ENCODE peak calls at places on chromosomes 11 and 22, in nine cellular contexts. X is astrocyte; Z is HepG2; F is CD8-positive, alpha-beta memory T cell; A is left lung; O is lung; D is endodermal cell; J is aorta; L is upper lobe of right lung. T is an unnamed sample.

GRCh38 chr11:95363710-95364109 is 132.7 kb upstream of the SESN3 start:
- DNase-seq in L (no peak), X (no peak), J (no peak), F (no peak), O (no peak), Z (peak), D (peak), A (no peak), T (no peak)

GRCh38 chr11:67408437-67409200 is 4.7 kb downstream of the TBC1D10C start:
- DNase-seq in O (no peak), A (no peak), Z (no peak), F (no peak), D (no peak), X (no peak), L (no peak), J (no peak), T (no peak)

GRCh38 chr11:132119573-132119972 is 749.2 kb downstream of the NTM start:
- DNase-seq in D (no peak), O (no peak), F (no peak), L (no peak), J (no peak), A (no peak), Z (no peak), X (no peak), T (no peak)

GRCh38 chr11:65553301-65554001 is 4.7 kb downstream of the LTBP3 start:
- DNase-seq in O (no peak), L (no peak), Z (no peak), F (peak), A (peak), D (peak), J (no peak), X (no peak), T (no peak)

GRCh38 chr11:80188228-80188627 is 747.4 kb upstream of the TENM4 start:
- DNase-seq in X (no peak), Z (no peak), O (no peak), J (no peak), L (no peak), F (no peak), A (no peak), D (no peak), T (no peak)

GRCh38 chr11:82315093-82315492 is 418.6 kb downstream of the FAM181B start:
- DNase-seq in D (peak), L (no peak), J (peak), A (no peak), O (no peak), Z (peak), F (no peak), X (no peak), T (no peak)

GRCh38 chr11:72195921-72196320 is 4.0 kb downstream of the FOLR1 start:
- DNase-seq in Z (no peak), F (no peak), X (no peak), A (no peak), J (no peak), O (no peak), L (no peak), D (peak), T (no peak)

GRCh38 chr11:36361901-36362391 is 65.9 kb downstream of the PRR5L start:
- DNase-seq in D (peak), A (no peak), O (no peak), Z (no peak), X (peak), J (peak), F (no peak), L (no peak), T (no peak)

GRCh38 chr22:22144858-22145257 is 99.7 kb upstream of the VPREB1 start:
- DNase-seq in L (no peak), D (no peak), F (no peak), A (no peak), X (no peak), O (no peak), Z (no peak), J (no peak), T (no peak)

GRCh38 chr11:1276061-1276790 is 33.2 kb downstream of the TOLLIP start:
- DNase-seq in Z (no peak), F (no peak), J (peak), A (peak), D (no peak), L (no peak), X (no peak), O (no peak), T (peak)

GRCh38 chr11:6557063-6557462 is 46.4 kb downstream of the RRP8 start:
- DNase-seq in Z (no peak), F (no peak), A (no peak), D (peak), O (no peak), J (no peak), X (no peak), L (no peak), T (no peak)

DNA sequence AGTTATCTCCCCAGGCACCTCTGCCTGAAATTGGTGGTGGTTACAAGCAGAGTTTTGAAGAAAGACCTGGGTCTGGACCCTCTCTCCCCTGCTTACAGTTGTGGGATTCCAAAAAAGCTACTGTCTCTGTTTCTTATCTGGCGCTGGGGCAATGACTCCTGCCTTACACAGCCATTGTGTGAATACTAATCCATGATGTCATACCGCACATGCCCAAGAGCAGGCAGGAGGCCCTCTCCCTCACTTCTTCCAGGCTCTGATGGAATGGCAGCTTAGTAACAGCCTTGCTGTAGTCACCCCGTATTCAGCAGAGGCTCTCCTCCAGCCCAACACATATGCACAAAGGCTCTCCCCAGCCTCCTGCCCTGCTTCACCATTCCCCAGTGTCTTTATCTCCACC is 165.8 kb downstream of the ETS1 start:
- DNase-seq in X (peak), A (no peak), Z (no peak), D (no peak), J (no peak), F (no peak), O (no peak), L (no peak), T (no peak)
- H3K27ac ChIP-seq in X (peak), A (no peak), Z (no peak), D (no peak), J (no peak), F (no peak), O (no peak), L (no peak), T (no peak)

GRCh38 chr11:45000918-45001317 is 50.2 kb upstream of the TP53I11 start:
- DNase-seq in O (no peak), X (no peak), F (no peak), Z (no peak), J (no peak), A (no peak), L (no peak), D (peak), T (no peak)

GRCh38 chr11:45001466-45002165 is 50.9 kb upstream of the TP53I11 start:
- DNase-seq in Z (no peak), O (no peak), F (no peak), X (no peak), L (no peak), A (no peak), D (peak), J (no peak), T (no peak)

GRCh38 chr11:45007011-45007410 is 56.3 kb upstream of the TP53I11 start:
- DNase-seq in F (no peak), X (no peak), J (no peak), A (no peak), O (no peak), D (peak), L (no peak), Z (no peak), T (no peak)

GRCh38 chr11:45005106-45005505 is 54.4 kb upstream of the TP53I11 start:
- DNase-seq in F (no peak), L (no peak), Z (no peak), X (no peak), A (no peak), D (no peak), J (no peak), O (no peak), T (no peak)
- H3K27ac ChIP-seq in F (no peak), L (no peak), Z (no peak), X (no peak), A (no peak), D (no peak), J (no peak), O (no peak), T (no peak)

GRCh38 chr22:23824476-23825245 is 14.1 kb downstream of the DERL3 start:
- DNase-seq in D (no peak), J (peak), O (no peak), L (no peak), Z (no peak), F (no peak), X (no peak), A (peak), T (no peak)

GRCh38 chr22:23826510-23827350 is 12.1 kb downstream of the DERL3 start:
- DNase-seq in Z (no peak), F (no peak), D (no peak), O (no peak), X (no peak), A (no peak), L (no peak), J (peak), T (no peak)

GRCh38 chr22:23823331-23823791 is 15.4 kb downstream of the DERL3 start:
- DNase-seq in J (peak), D (no peak), F (no peak), A (peak), Z (no peak), L (no peak), O (no peak), X (peak), T (peak)

GRCh38 chr22:23827351-23827995 is 11.3 kb downstream of the DERL3 start:
- DNase-seq in X (no peak), L (no peak), D (no peak), A (no peak), F (no peak), Z (no peak), O (no peak), J (peak), T (no peak)

DNA sequence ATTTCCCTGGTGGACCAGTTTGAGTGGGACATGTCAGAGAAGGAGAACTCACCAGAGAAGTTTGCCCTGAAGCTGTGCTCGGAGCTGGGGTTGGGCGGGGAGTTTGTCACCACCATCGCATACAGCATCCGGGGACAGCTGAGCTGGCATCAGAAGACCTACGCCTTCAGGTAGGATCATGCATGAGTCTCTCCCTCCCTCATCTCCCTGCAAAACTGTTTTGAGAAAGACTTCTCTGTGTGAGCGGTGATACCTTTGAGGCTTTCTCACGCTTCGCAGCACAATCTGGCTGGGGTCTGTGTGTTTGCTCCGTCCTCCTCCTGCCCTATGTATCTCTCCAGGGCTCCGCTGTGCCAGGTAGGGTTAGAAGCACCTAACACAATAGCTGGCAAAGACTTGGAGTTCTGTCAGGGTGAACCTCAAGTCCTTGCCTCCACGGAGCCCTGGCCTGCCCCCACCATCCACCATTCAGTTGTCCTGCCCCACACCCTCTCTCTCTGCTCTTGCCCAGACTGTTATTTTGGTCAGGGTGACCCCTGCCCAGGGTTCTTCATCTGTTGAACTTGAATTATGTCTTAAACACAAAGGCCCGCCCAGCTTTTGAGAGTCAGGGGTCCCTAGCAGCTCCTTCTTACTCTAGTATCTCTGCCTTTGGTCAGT is 13.4 kb downstream of the DERL3 start:
- DNase-seq in Z (no peak), X (no peak), D (no peak), F (no peak), J (peak), O (no peak), A (peak), L (no peak), T (no peak)
- H3K27ac ChIP-seq in Z (peak), X (peak), D (peak), F (no peak), J (no peak), O (peak), A (no peak), L (no peak), T (no peak)

DNA sequence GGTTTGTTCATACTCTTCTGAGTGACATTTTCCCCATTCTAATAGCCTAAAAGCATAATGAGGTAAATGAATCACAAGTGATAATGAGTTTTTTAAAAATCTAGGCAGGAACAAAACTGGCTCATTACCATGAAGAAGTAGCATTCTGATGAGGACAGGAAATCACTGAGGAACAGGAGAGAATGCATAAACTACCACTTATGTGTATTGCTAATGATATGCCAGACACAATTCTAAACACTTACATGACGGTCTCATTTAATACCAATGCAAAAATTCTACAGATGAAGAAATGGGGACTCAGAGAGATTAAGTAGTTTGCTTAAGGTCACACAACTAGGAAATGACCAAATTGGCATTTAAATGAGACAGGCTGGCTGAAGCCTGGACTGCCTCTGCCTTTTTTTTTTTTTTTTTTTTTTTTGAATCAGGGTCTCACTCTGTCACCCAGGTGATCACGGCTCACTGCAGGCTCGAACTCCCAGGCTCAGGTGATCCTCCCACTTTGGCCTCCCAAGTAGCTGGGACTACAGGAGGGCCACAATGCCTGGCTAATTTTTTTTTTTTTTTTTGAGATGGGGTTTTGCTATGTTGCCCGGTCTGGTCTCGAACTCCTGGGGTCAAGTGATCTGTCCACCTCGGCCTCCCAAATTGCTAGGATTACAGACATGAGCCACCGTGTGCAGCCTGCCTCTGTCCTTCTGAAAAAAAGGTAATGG is 48.5 kb downstream of the MCHR1 start:
- DNase-seq in A (no peak), X (no peak), D (no peak), L (no peak), F (no peak), Z (no peak), J (no peak), O (no peak), T (no peak)
- H3K27ac ChIP-seq in A (no peak), X (no peak), D (no peak), L (no peak), F (no peak), Z (no peak), J (no peak), O (no peak), T (no peak)

T was measured in dorsolateral prefrontal cortex.